ENCODE peak calls at places on chromosomes 5 and 9, in seven cellular contexts. S is GM12878; R is pancreas; Y is K562; M is fibroblast of lung; E is naive thymus-derived CD4-positive, alpha-beta T cell; J is neuronal stem cell. V is an unnamed sample.

GRCh38 chr5:58334035-58334434 is 125.9 kb downstream of the PLK2 start:
- DNase-seq in S (no peak), R (no peak), Y (no peak), M (no peak), E (no peak), J (no peak), V (no peak)

GRCh38 chr5:97735209-97735608 is 552.2 kb upstream of the RIOK2 start:
- DNase-seq in S (no peak), R (no peak), Y (no peak), M (peak; percentile 95), E (no peak), J (no peak), V (no peak)

GRCh38 chr9:132651259-132651658 is 18.5 kb downstream of the DDX31 start:
- DNase-seq in S (no peak), R (no peak), Y (no peak), M (peak; percentile 93), E (no peak), J (no peak), V (no peak)

GRCh38 chr9:6811436-6811835 is 53.7 kb downstream of the KDM4C start:
- DNase-seq in S (no peak), R (no peak), Y (no peak), M (peak; percentile 11), E (no peak), J (no peak), V (no peak)

GRCh38 chr5:66769839-66770617 is 173.8 kb downstream of the MAST4 start:
- DNase-seq in S (no peak), R (no peak), Y (no peak), M (peak; percentile 21), E (no peak), J (peak; percentile 18), V (peak; percentile 61)

GRCh38 chr5:150139334-150139733 is 16.3 kb downstream of the PDGFRB start:
- DNase-seq in S (no peak), R (no peak), Y (no peak), M (peak; percentile 97), E (no peak), J (no peak), V (no peak)

GRCh38 chr9:125547383-125547782 is 159.6 kb downstream of the MAPKAP1 start:
- DNase-seq in S (no peak), R (no peak), Y (no peak), M (no peak), E (no peak), J (peak; percentile 27), V (no peak)

GRCh38 chr9:29697011-29697410 is 2123.7 kb upstream of the C9orf72 start:
- DNase-seq in S (no peak), R (no peak), Y (no peak), M (peak; percentile 59), E (no peak), J (no peak), V (no peak)

GRCh38 chr5:1810581-1811101 is 9.4 kb downstream of the NDUFS6 start:
- DNase-seq in S (no peak), R (no peak), Y (no peak), M (no peak), E (no peak), J (no peak), V (no peak)

GRCh38 chr5:139600336-139600949 is 39.3 kb downstream of the UBE2D2 start:
- DNase-seq in S (no peak), R (no peak), Y (no peak), M (peak; percentile 75), E (no peak), J (no peak), V (no peak)

GRCh38 chr9:87497604-87498045 is at the start of gene DAPK1:
- DNase-seq in S (no peak), R (peak; percentile 90), Y (peak; percentile 77), M (peak; percentile 60), E (peak; percentile 25), J (peak; percentile 72), V (peak; percentile 90)

GRCh38 chr5:131262953-131263541 is 806 bp upstream of the CDC42SE2 start:
- DNase-seq in S (no peak), R (no peak), Y (no peak), M (no peak), E (no peak), J (no peak), V (no peak)

GRCh38 chr5:32845171-32845570 is 134.1 kb downstream of the NPR3 start:
- DNase-seq in S (no peak), R (no peak), Y (no peak), M (no peak), E (no peak), J (no peak), V (no peak)

GRCh38 chr9:131478911-131479310 is 23.8 kb upstream of the POMT1 start:
- DNase-seq in S (no peak), R (peak; percentile 2), Y (no peak), M (no peak), E (no peak), J (no peak), V (no peak)

GRCh38 chr5:57889558-57889957 is 406.9 kb upstream of the ACTBL2 start:
- DNase-seq in S (no peak), R (no peak), Y (no peak), M (peak; percentile 96), E (no peak), J (no peak), V (peak; percentile 83)

GRCh38 chr9:120413121-120414048 is 166.6 kb downstream of the CDK5RAP2 start:
- DNase-seq in S (no peak), R (no peak), Y (no peak), M (no peak), E (no peak), J (peak; percentile 36), V (no peak)

GRCh38 chr5:119340597-119341218 is 15.1 kb upstream of the TNFAIP8 start:
- DNase-seq in S (peak; percentile 91), R (no peak), Y (no peak), M (no peak), E (no peak), J (no peak), V (no peak)

GRCh38 chr9:89865357-89865756 is 260.5 kb downstream of the GADD45G start:
- DNase-seq in S (no peak), R (no peak), Y (no peak), M (no peak), E (no peak), J (no peak), V (no peak)

GRCh38 chr9:92984976-92985375 is 37.7 kb downstream of the FGD3 start:
- DNase-seq in S (no peak), R (no peak), Y (no peak), M (no peak), E (no peak), J (no peak), V (no peak)

GRCh38 chr9:92982130-92982529 is 34.8 kb downstream of the FGD3 start:
- DNase-seq in S (no peak), R (no peak), Y (no peak), M (no peak), E (no peak), J (no peak), V (no peak)

GRCh38 chr9:92980085-92980745 is 32.9 kb downstream of the FGD3 start:
- DNase-seq in S (no peak), R (no peak), Y (no peak), M (peak; percentile 15), E (no peak), J (no peak), V (no peak)

GRCh38 chr9:92986175-92987110 is 39.1 kb downstream of the FGD3 start:
- DNase-seq in S (no peak), R (no peak), Y (no peak), M (no peak), E (no peak), J (no peak), V (no peak)

GRCh38 chr9:92983984-92984589 is 36.8 kb downstream of the FGD3 start:
- DNase-seq in S (no peak), R (no peak), Y (no peak), M (no peak), E (no peak), J (peak; percentile 35), V (peak; percentile 41)
- H3K9me3 ChIP-seq in S (peaks cover 10% of the 10 kb centered on the region), R (no peaks in the 10 kb centered on the region), Y (no peaks in the 10 kb centered on the region), M (no peaks in the 10 kb centered on the region), E (no peaks in the 10 kb centered on the region), J (peaks cover 12% of the 10 kb centered on the region), V (peaks cover 23% of the 10 kb centered on the region)

DNA sequence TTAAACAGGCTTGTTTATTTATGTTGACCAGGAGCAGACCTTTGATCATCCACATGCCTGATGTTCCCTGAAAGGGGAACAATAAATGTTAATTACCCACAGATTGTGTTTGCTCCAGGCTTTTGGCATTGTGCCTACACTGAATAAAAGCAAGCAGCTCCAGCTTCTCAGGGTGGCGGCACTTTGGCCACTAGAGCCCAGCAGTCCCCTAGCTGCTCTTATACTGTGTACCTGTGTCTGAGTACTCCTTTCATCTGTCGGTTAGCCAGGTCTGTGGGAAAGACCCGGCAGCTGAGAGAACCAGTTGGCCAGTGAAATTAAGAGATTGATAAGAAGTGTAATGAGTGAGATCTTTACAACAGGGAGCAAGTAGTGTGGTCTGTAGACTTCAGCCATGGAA is 254.8 kb upstream of the FTMT start:
- DNase-seq in S (no peak), R (no peak), Y (no peak), M (no peak), E (no peak), J (no peak), V (no peak)
- H3K9me3 ChIP-seq in S (no peaks in the 10 kb centered on the region), R (no peaks in the 10 kb centered on the region), Y (no peaks in the 10 kb centered on the region), M (no peaks in the 10 kb centered on the region), E (no peaks in the 10 kb centered on the region), J (no peaks in the 10 kb centered on the region), V (no peaks in the 10 kb centered on the region)

GRCh38 chr5:141393267-141393666 is 834 bp downstream of the PCDHGA8 start:
- DNase-seq in S (no peak), R (peak; percentile 23), Y (no peak), M (no peak), E (no peak), J (no peak), V (no peak)
- H3K9me3 ChIP-seq in S (peaks cover 4% of the 10 kb centered on the region), R (no peaks in the 10 kb centered on the region), Y (no peaks in the 10 kb centered on the region), M (peaks cover 4% of the 10 kb centered on the region), E (no peaks in the 10 kb centered on the region), J (peaks cover 39% of the 10 kb centered on the region), V (peaks cover 6% of the 10 kb centered on the region)

GRCh38 chr5:149100331-149100730 is 37.5 kb upstream of the SH3TC2 start:
- DNase-seq in S (no peak), R (no peak), Y (no peak), M (no peak), E (no peak), J (no peak), V (no peak)
- H3K9me3 ChIP-seq in S (no peaks in the 10 kb centered on the region), R (no peaks in the 10 kb centered on the region), Y (no peaks in the 10 kb centered on the region), M (no peaks in the 10 kb centered on the region), E (no peaks in the 10 kb centered on the region), J (peaks cover 1% of the 10 kb centered on the region), V (peaks cover 7% of the 10 kb centered on the region)

DNA sequence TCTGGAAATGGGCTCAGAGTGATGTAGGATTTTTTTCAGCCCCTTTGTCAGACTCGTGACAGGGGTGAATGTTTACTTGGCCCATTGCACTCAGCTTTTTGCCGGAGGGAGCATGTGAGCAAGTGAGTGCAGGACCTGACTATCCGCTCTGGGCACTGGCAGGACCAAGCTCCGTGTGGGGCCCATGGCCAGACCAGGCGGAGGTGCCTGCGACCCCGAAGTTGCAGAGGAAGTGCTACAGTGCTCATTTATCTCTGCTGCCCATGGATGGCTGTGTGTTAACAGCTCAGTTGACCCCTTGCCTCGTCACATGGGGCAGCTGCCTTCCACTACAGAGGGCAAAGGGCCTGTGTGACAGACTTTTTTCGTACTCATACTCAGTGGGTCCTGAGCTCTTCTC is 744.3 kb downstream of the IRX1 start:
- DNase-seq in S (no peak), R (no peak), Y (no peak), M (no peak), E (no peak), J (no peak), V (no peak)
- H3K9me3 ChIP-seq in S (no peaks in the 10 kb centered on the region), R (no peaks in the 10 kb centered on the region), Y (no peaks in the 10 kb centered on the region), M (no peaks in the 10 kb centered on the region), E (no peaks in the 10 kb centered on the region), J (no peaks in the 10 kb centered on the region), V (no peaks in the 10 kb centered on the region)